ENCODE peak calls at places on chromosome 3, in four cellular contexts. D is OCI-LY7, Q is esophagus squamous epithelium, Y is BJ. M is an unnamed sample.

GRCh38 chr3:183584246-183584913 is 28.9 kb upstream of the KLHL6 start:
- DNase-seq in D (peak), Q (no peak), Y (peak), M (no peak)

GRCh38 chr3:51340311-51340829 is 44.7 kb upstream of the MANF start:
- DNase-seq in D (no peak), Q (no peak), Y (peak), M (no peak)

GRCh38 chr3:50318615-50319014 is 3.9 kb downstream of the HYAL2 start:
- DNase-seq in D (no peak), Q (no peak), Y (no peak), M (no peak)

GRCh38 chr3:157163554-157163953 is 3.6 kb upstream of the CCNL1 start:
- DNase-seq in D (no peak), Q (no peak), Y (no peak), M (no peak)

GRCh38 chr3:4693620-4694019 is 200.5 kb downstream of the ITPR1 start:
- DNase-seq in D (no peak), Q (no peak), Y (no peak), M (no peak)

GRCh38 chr3:182730675-182731042 is 62.6 kb upstream of the ATP11B start:
- DNase-seq in D (no peak), Q (no peak), Y (no peak), M (no peak)

GRCh38 chr3:197327701-197328100 is 29.3 kb upstream of the DLG1 start:
- DNase-seq in D (no peak), Q (no peak), Y (no peak), M (no peak)

GRCh38 chr3:9349321-9350117 is 13.3 kb upstream of the THUMPD3 start:
- DNase-seq in D (no peak), Q (no peak), Y (peak), M (no peak)

GRCh38 chr3:101824691-101825090 is 24.6 kb upstream of the NFKBIZ start:
- DNase-seq in D (no peak), Q (no peak), Y (no peak), M (no peak)

GRCh38 chr3:29642393-29643033 is 361.6 kb downstream of the RBMS3 start:
- DNase-seq in D (no peak), Q (no peak), Y (peak), M (no peak)

GRCh38 chr3:125163739-125164601 is 48.6 kb downstream of the SLC12A8 start:
- DNase-seq in D (peak), Q (no peak), Y (no peak), M (no peak)

GRCh38 chr3:51808920-51809319 is 29.9 kb upstream of the IQCF6 start:
- DNase-seq in D (no peak), Q (no peak), Y (no peak), M (no peak)

GRCh38 chr3:149407898-149408297 is 30.4 kb upstream of the TM4SF1 start:
- DNase-seq in D (no peak), Q (no peak), Y (no peak), M (no peak)

GRCh38 chr3:119586707-119587317 is 7.5 kb downstream of the ADPRH start:
- DNase-seq in D (no peak), Q (no peak), Y (peak), M (no peak)

GRCh38 chr3:129560269-129560787 is 17.4 kb downstream of the H1-8 start:
- DNase-seq in D (no peak), Q (no peak), Y (peak), M (peak)

GRCh38 chr3:71057526-71057894 is 526.0 kb downstream of the FOXP1 start:
- DNase-seq in D (no peak), Q (no peak), Y (no peak), M (no peak)
- H3K4me3 ChIP-seq in D (no peak), Q (no peak), Y (no peak), M (peak)

GRCh38 chr3:176661432-176661964 is 535.8 kb downstream of the TBL1XR1 start:
- DNase-seq in D (no peak), Q (no peak), Y (no peak), M (no peak)

GRCh38 chr3:176663376-176663775 is 533.9 kb downstream of the TBL1XR1 start:
- DNase-seq in D (no peak), Q (no peak), Y (peak), M (no peak)

DNA sequence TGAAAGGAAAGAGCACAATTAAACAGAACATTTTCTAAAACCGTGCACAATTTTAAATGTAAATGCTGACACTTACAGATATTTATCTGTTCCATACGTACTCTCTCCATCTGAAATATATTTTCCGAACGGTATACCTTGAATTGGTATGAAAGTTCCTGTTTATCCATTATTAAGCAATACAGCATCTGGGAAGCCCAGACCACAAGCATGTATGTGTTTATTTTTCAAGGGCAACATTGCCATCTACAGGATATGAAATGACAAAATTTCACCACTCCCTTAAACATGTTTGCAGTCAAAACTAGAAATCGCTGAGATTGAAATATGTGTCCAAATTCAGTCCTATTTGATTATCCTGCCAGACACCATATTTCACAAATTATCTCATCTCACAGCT is 533.5 kb downstream of the TBL1XR1 start:
- DNase-seq in D (peak), Q (no peak), Y (peak), M (no peak)
- TF ChIP-seq CTCF in D (peak), Q (no peak), Y (peak), M (no peak)

DNA sequence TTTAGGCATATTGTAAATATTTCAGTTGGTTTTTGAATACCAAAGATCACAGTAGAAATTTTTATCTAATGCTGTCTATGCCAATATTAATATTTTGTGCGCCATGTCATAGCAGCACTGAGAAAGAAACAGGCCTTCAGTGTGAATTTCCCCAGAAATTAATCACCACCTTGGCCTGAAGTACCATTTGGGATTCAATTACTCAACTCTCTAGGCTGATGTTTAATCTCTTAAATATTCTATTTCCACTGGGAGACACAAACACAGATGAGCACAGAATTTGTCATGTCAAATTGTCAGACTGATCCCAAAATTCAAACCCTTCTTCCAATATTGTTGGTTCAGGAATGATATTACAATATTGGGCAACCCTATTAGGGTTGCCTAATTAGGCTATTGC is 509.3 kb downstream of the ROBO1 start:
- DNase-seq in D (no peak), Q (no peak), Y (no peak), M (no peak)
- H3K4me3 ChIP-seq in D (no peak), Q (no peak), Y (no peak), M (no peak)

DNA sequence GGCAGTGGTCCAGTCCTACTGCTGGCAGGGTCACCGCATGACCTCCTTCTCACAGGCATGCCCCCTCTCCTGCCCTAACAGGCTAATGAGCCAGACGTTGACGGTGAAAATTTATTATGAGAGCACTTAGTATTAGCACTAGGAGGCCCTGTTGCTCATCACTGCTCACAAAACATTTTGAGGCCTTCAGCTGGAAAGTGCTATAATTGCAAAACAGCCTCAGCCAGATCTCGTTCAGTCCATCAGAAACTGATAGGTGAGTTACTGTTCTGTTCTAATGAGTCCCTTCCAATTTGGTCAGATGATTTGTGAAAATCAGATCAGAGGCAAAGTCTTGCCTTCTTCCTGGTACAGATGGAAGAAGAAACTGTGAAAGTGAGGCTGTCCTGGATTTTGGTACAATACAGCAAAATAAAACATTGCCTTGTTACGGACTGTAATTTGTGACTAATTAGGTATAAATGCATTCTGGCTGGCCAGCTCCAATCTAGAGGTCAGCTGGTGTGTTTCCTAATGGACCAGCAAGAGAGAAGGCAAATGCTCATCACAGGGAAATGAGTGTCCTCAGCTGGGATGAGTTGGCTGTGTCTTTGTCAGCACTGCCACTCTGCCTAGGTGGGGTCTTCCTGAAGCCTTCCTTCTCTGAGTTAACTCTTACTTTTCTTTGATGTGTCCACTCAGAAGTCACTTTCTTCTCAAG is 316.8 kb downstream of the CHST2 start:
- DNase-seq in D (no peak), Q (no peak), Y (no peak), M (no peak)
- TF ChIP-seq CTCF in D (no peak), Q (no peak), Y (no peak), M (no peak)

GRCh38 chr3:113946831-113947230 is 982 bp upstream of the ZDHHC23 start:
- DNase-seq in D (no peak), Q (no peak), Y (no peak), M (no peak)
- H3K4me3 ChIP-seq in D (peak), Q (peak), Y (peak), M (peak)

GRCh38 chr3:170483485-170484262 is 65.0 kb downstream of the CLDN11 start:
- DNase-seq in D (no peak), Q (no peak), Y (no peak), M (no peak)
- TF ChIP-seq CTCF in D (peak), Q (no peak), Y (peak), M (no peak)

DNA sequence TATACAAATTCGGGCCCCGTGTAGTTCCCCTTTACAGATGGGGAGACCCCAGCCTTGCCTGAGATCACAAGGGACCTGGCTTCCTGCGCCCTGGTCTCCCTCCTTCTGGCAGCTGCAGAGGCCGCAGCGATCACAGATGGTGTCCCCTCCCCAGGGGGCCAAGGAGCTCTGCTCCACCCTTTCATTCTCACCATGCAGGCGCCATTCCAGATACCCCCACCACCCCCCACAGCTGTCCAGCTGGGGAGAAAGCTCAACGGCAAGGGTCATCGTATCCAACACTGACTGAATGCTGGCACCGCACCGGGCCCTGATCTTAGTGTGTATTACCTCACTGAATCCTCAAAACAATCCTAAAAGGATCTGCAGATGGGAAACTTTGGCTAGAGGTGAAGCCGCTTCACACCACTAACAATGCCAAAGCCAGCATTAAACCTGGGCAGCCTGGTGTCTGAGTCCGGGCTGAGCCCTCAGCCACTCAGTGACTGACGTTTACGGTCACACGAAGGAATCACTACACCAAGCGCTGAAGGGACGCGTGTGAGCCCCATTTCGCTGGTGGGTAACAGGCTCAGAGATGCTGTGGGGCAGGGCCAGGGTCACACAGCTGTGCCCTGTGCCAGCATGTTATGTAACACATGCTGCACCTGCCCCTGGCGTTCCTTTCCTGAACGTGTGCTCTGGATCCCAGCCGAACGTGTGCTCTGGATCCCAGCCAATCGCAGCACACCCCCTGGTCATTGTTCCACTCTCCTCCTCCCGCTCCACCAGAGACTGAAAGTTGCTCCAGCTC is 51.9 kb downstream of the IQSEC1 start:
- DNase-seq in D (peak), Q (no peak), Y (no peak), M (no peak)
- H3K4me3 ChIP-seq in D (peak), Q (peak), Y (no peak), M (peak)

GRCh38 chr3:132255041-132255745 is 62.0 kb upstream of the ACP3 start:
- DNase-seq in D (no peak), Q (no peak), Y (peak), M (no peak)

GRCh38 chr3:132254076-132254755 is 63.0 kb upstream of the ACP3 start:
- DNase-seq in D (no peak), Q (no peak), Y (no peak), M (no peak)

GRCh38 chr3:132261501-132261900 is 55.7 kb upstream of the ACP3 start:
- DNase-seq in D (no peak), Q (no peak), Y (no peak), M (no peak)

GRCh38 chr3:132253262-132253878 is 63.8 kb upstream of the ACP3 start:
- DNase-seq in D (peak), Q (no peak), Y (no peak), M (no peak)

GRCh38 chr3:132256984-132257383 is 60.2 kb upstream of the ACP3 start:
- DNase-seq in D (peak), Q (no peak), Y (no peak), M (no peak)
- TF ChIP-seq CTCF in D (peak), Q (peak), Y (peak), M (no peak)

GRCh38 chr3:128493221-128494151 is 485 bp upstream of the GATA2 start:
- DNase-seq in D (no peak), Q (no peak), Y (no peak), M (peak)

GRCh38 chr3:128494152-128494650 is 1.2 kb upstream of the GATA2 start:
- DNase-seq in D (no peak), Q (no peak), Y (no peak), M (peak)

GRCh38 chr3:128491900-128492352 is 1.1 kb downstream of the GATA2 start:
- DNase-seq in D (no peak), Q (no peak), Y (no peak), M (peak)

GRCh38 chr3:128491071-128491899 is 1.7 kb downstream of the GATA2 start:
- DNase-seq in D (no peak), Q (no peak), Y (no peak), M (peak)

GRCh38 chr3:128492353-128493220 is at the start of gene GATA2:
- DNase-seq in D (peak), Q (no peak), Y (no peak), M (peak)
- H3K4me3 ChIP-seq in D (no peak), Q (peak), Y (peak), M (peak)